ENCODE peak calls at places on chromosomes 5 and 9, in four cellular contexts. L is AG04450, B is GM03348, S is GM10248. O is an unnamed sample.

GRCh38 chr9:19161257-19162025 is 34.1 kb upstream of the PLIN2 start:
- DNase-seq in L (peak), B (peak), S (peak), O (peak)

GRCh38 chr9:130276121-130276520 is 10.6 kb downstream of the HMCN2 start:
- DNase-seq in L (peak), B (peak), S (no peak), O (no peak)

GRCh38 chr5:142825378-142826089 is 55.4 kb downstream of the ARHGAP26 start:
- DNase-seq in L (no peak), B (no peak), S (no peak), O (no peak)

GRCh38 chr9:33446507-33447403 is 638 bp downstream of the AQP3 start:
- DNase-seq in L (peak), B (peak), S (peak), O (no peak)

GRCh38 chr9:90894956-90895687 is 93.5 kb downstream of the SYK start:
- DNase-seq in L (no peak), B (peak), S (no peak), O (peak)

GRCh38 chr9:4224181-4224580 is 75.7 kb downstream of the GLIS3 start:
- DNase-seq in L (no peak), B (no peak), S (no peak), O (no peak)

GRCh38 chr5:76468625-76469410 is 65.7 kb downstream of the IQGAP2 start:
- DNase-seq in L (no peak), B (no peak), S (no peak), O (no peak)

GRCh38 chr5:157290156-157290980 is 24.4 kb downstream of the CYFIP2 start:
- DNase-seq in L (no peak), B (peak), S (no peak), O (no peak)

GRCh38 chr5:166031926-166032325 is 2259.5 kb upstream of the WWC1 start:
- DNase-seq in L (no peak), B (no peak), S (no peak), O (peak)

GRCh38 chr9:116152941-116153764 is 438 bp upstream of the PAPPA start:
- DNase-seq in L (peak), B (peak), S (no peak), O (no peak)

GRCh38 chr5:4198461-4198860 is 602.8 kb downstream of the IRX1 start:
- DNase-seq in L (no peak), B (no peak), S (no peak), O (no peak)

O was measured in epithelial cell of prostate.